ENCODE peak calls at places on chromosomes 5 and 9, in five cellular contexts. One of them, this sample, is unnamed.

GRCh38 chr9:135173066-135173465 is 85.6 kb downstream of the OLFM1 start:
- DNase-seq in uterus: no peak
- DNase-seq in IMR-90: no peak
- DNase-seq in thoracic aorta: no peak
- DNase-seq in kidney: no peak
- DNase-seq in this sample: no peak

GRCh38 chr5:133679534-133679933 is 67.2 kb upstream of the FSTL4 start:
- DNase-seq in IMR-90: no peak
- DNase-seq in uterus: no peak
- DNase-seq in thoracic aorta: no peak
- DNase-seq in kidney: no peak
- DNase-seq in this sample: no peak

GRCh38 chr9:112380771-112381181 is 868 bp downstream of the HSDL2 start:
- DNase-seq in thoracic aorta: no peak
- DNase-seq in IMR-90: peak
- DNase-seq in uterus: no peak
- DNase-seq in kidney: no peak
- DNase-seq in this sample: no peak

GRCh38 chr5:59813761-59814562 is 79.6 kb downstream of the PDE4D start:
- DNase-seq in kidney: no peak
- DNase-seq in IMR-90: peak
- DNase-seq in thoracic aorta: no peak
- DNase-seq in uterus: no peak
- DNase-seq in this sample: no peak

GRCh38 chr5:153654444-153654843 is 164.0 kb downstream of the GRIA1 start:
- DNase-seq in kidney: no peak
- DNase-seq in IMR-90: peak
- DNase-seq in thoracic aorta: no peak
- DNase-seq in uterus: no peak
- DNase-seq in this sample: no peak

GRCh38 chr5:135033026-135033861 is 784 bp downstream of the PITX1 start:
- DNase-seq in IMR-90: peak
- DNase-seq in thoracic aorta: no peak
- DNase-seq in uterus: no peak
- DNase-seq in kidney: peak
- DNase-seq in this sample: no peak

GRCh38 chr5:96258692-96259091 is 174.4 kb downstream of the PCSK1 start:
- DNase-seq in IMR-90: no peak
- DNase-seq in uterus: no peak
- DNase-seq in kidney: no peak
- DNase-seq in thoracic aorta: no peak
- DNase-seq in this sample: no peak

GRCh38 chr5:56003633-56004032 is 8.9 kb upstream of the IL6ST start:
- DNase-seq in IMR-90: peak
- DNase-seq in thoracic aorta: no peak
- DNase-seq in uterus: no peak
- DNase-seq in kidney: no peak
- DNase-seq in this sample: no peak

GRCh38 chr5:76332102-76332501 is 71.0 kb upstream of the IQGAP2 start:
- DNase-seq in IMR-90: no peak
- DNase-seq in uterus: no peak
- DNase-seq in thoracic aorta: no peak
- DNase-seq in kidney: no peak
- DNase-seq in this sample: no peak

GRCh38 chr5:127229185-127229889 is 61.3 kb upstream of the MEGF10 start:
- DNase-seq in IMR-90: peak
- DNase-seq in thoracic aorta: peak
- DNase-seq in kidney: peak
- DNase-seq in uterus: peak
- DNase-seq in this sample: peak

GRCh38 chr5:132639706-132640130 is 18.3 kb upstream of the IL13 start:
- DNase-seq in thoracic aorta: no peak
- DNase-seq in uterus: no peak
- DNase-seq in kidney: no peak
- DNase-seq in IMR-90: no peak
- DNase-seq in this sample: no peak

GRCh38 chr9:72978724-72979123 is 25.9 kb upstream of the ALDH1A1 start:
- DNase-seq in uterus: no peak
- DNase-seq in IMR-90: no peak
- DNase-seq in kidney: no peak
- DNase-seq in thoracic aorta: no peak
- DNase-seq in this sample: no peak

GRCh38 chr9:23621166-23621565 is 204.9 kb downstream of the ELAVL2 start:
- DNase-seq in IMR-90: no peak
- DNase-seq in thoracic aorta: no peak
- DNase-seq in uterus: no peak
- DNase-seq in kidney: no peak
- DNase-seq in this sample: no peak

GRCh38 chr5:56670916-56671315 is 144.4 kb upstream of the MAP3K1 start:
- DNase-seq in IMR-90: peak
- DNase-seq in uterus: no peak
- DNase-seq in thoracic aorta: no peak
- DNase-seq in kidney: no peak
- DNase-seq in this sample: no peak

GRCh38 chr5:43037929-43038510 is 2.1 kb downstream of the ANXA2R start:
- DNase-seq in IMR-90: peak
- DNase-seq in thoracic aorta: no peak
- DNase-seq in kidney: no peak
- DNase-seq in uterus: no peak
- DNase-seq in this sample: no peak

GRCh38 chr5:135996611-135997010 is 32.2 kb upstream of the TGFBI start:
- DNase-seq in uterus: no peak
- DNase-seq in kidney: no peak
- DNase-seq in IMR-90: peak
- DNase-seq in thoracic aorta: no peak
- DNase-seq in this sample: no peak

GRCh38 chr9:131562032-131562959 is 17.0 kb downstream of the PRRT1B start:
- DNase-seq in uterus: no peak
- DNase-seq in kidney: no peak
- DNase-seq in IMR-90: peak
- DNase-seq in thoracic aorta: no peak
- DNase-seq in this sample: no peak

GRCh38 chr9:110197330-110198187 is 10.4 kb downstream of the C9orf152 start:
- DNase-seq in IMR-90: no peak
- DNase-seq in uterus: no peak
- DNase-seq in kidney: no peak
- DNase-seq in thoracic aorta: no peak
- DNase-seq in this sample: no peak

GRCh38 chr5:55530669-55531068 is 4.1 kb downstream of the PLPP1 start:
- DNase-seq in IMR-90: no peak
- DNase-seq in uterus: no peak
- DNase-seq in thoracic aorta: no peak
- DNase-seq in kidney: peak
- DNase-seq in this sample: no peak

GRCh38 chr5:31291323-31291854 is 97.9 kb downstream of the CDH6 start:
- DNase-seq in uterus: no peak
- DNase-seq in IMR-90: no peak
- DNase-seq in thoracic aorta: no peak
- DNase-seq in kidney: no peak
- DNase-seq in this sample: no peak

GRCh38 chr9:2676466-2676865 is 40.8 kb upstream of the KCNV2 start:
- DNase-seq in thoracic aorta: no peak
- DNase-seq in IMR-90: no peak
- DNase-seq in kidney: no peak
- DNase-seq in uterus: no peak
- DNase-seq in this sample: no peak

GRCh38 chr5:171307843-171308452 is 1.1 kb upstream of the TLX3 start:
- DNase-seq in thoracic aorta: no peak
- DNase-seq in kidney: peak
- DNase-seq in uterus: no peak
- DNase-seq in IMR-90: no peak
- DNase-seq in this sample: peak

GRCh38 chr9:128114326-128115186 is 13.0 kb downstream of the PTGES2 start:
- DNase-seq in uterus: peak
- DNase-seq in kidney: peak
- DNase-seq in IMR-90: no peak
- DNase-seq in thoracic aorta: no peak
- DNase-seq in this sample: no peak

GRCh38 chr5:138874241-138874640 is 894 bp downstream of the LRRTM2 start:
- DNase-seq in kidney: no peak
- DNase-seq in IMR-90: peak
- DNase-seq in thoracic aorta: no peak
- DNase-seq in uterus: no peak
- DNase-seq in this sample: no peak

GRCh38 chr9:37239921-37240320 is 119.5 kb downstream of the ZCCHC7 start:
- DNase-seq in uterus: no peak
- DNase-seq in IMR-90: no peak
- DNase-seq in thoracic aorta: no peak
- DNase-seq in kidney: no peak
- DNase-seq in this sample: no peak

GRCh38 chr9:83154821-83155220 is 91.9 kb upstream of the RASEF start:
- DNase-seq in IMR-90: no peak
- DNase-seq in kidney: no peak
- DNase-seq in uterus: no peak
- DNase-seq in thoracic aorta: no peak
- DNase-seq in this sample: no peak

GRCh38 chr5:64505769-64506566 is at the start of gene RGS7BP:
- DNase-seq in IMR-90: peak
- DNase-seq in kidney: peak
- DNase-seq in uterus: peak
- DNase-seq in thoracic aorta: no peak
- DNase-seq in this sample: no peak

GRCh38 chr9:136760424-136760823 is 2.4 kb upstream of the LCN8 start:
- DNase-seq in uterus: no peak
- DNase-seq in thoracic aorta: no peak
- DNase-seq in kidney: peak
- DNase-seq in IMR-90: no peak
- DNase-seq in this sample: no peak
- H3K4me3 ChIP-seq in uterus: no peak
- H3K4me3 ChIP-seq in thoracic aorta: no peak
- H3K4me3 ChIP-seq in kidney: no peak
- H3K4me3 ChIP-seq in IMR-90: no peak
- H3K4me3 ChIP-seq in this sample: no peak

DNA sequence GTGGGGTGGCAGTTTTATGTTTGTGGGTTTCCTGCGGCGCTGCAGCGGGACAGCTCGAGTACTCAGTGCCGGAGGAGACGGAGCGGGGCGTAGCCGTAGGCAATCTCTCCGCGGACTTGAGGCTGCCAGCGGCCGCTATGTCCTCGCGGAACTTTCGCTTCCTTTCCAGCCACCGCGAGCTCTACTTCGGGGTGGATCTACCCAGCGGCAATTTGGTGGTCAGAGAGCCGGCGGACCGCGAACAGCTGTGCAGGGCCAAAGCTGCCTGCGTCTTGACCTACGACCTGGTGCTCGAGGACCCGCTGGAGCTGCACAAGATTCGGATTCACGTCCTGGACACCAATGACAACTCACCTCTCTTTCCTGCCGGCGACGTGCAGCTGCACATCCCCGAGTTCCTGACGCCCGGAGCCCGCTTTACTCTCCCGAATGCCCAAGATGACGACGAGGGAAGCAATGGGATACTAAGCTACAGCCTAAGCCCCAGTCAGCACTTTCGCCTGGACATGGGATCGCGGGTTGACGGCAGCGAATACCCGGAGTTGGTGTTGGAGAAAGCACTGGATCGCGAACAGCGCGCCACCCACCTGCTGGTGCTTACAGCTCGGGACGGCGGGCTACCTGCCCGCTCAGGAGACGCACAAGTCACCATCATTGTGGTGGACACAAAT is 939 bp downstream of the PCDHAC1 start:
- DNase-seq in thoracic aorta: no peak
- DNase-seq in kidney: peak
- DNase-seq in IMR-90: no peak
- DNase-seq in uterus: no peak
- DNase-seq in this sample: no peak
- H3K4me3 ChIP-seq in thoracic aorta: peak
- H3K4me3 ChIP-seq in kidney: peak
- H3K4me3 ChIP-seq in IMR-90: peak
- H3K4me3 ChIP-seq in uterus: peak
- H3K4me3 ChIP-seq in this sample: peak

GRCh38 chr5:162685302-162685701 is 617.7 kb downstream of the GABRG2 start:
- DNase-seq in kidney: peak
- DNase-seq in thoracic aorta: no peak
- DNase-seq in uterus: no peak
- DNase-seq in IMR-90: no peak
- DNase-seq in this sample: no peak

GRCh38 chr5:162684145-162684544 is 616.6 kb downstream of the GABRG2 start:
- DNase-seq in uterus: no peak
- DNase-seq in thoracic aorta: no peak
- DNase-seq in kidney: no peak
- DNase-seq in IMR-90: no peak
- DNase-seq in this sample: no peak

DNA sequence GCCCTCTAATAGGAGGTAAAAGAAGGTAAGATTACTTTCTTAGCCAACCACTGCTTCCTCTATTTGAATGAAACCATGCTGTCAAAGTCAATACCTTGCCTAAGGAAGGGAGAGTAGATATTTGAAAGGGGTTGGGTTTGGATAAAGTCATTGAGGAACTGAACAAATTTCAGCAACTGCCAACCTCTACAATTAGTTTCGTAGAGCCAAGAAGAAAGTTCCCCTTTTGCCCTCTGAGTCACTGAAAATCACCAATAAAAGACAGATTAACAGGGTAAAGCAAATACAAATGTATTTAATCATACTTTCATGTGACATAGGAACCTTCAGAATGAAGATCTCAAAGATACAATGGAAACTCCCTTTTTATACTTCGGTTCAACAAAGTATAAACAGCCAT is 615.7 kb downstream of the GABRG2 start:
- DNase-seq in thoracic aorta: no peak
- DNase-seq in kidney: no peak
- DNase-seq in uterus: no peak
- DNase-seq in IMR-90: no peak
- DNase-seq in this sample: no peak
- H3K4me3 ChIP-seq in thoracic aorta: no peak
- H3K4me3 ChIP-seq in kidney: no peak
- H3K4me3 ChIP-seq in uterus: no peak
- H3K4me3 ChIP-seq in IMR-90: no peak
- H3K4me3 ChIP-seq in this sample: no peak

DNA sequence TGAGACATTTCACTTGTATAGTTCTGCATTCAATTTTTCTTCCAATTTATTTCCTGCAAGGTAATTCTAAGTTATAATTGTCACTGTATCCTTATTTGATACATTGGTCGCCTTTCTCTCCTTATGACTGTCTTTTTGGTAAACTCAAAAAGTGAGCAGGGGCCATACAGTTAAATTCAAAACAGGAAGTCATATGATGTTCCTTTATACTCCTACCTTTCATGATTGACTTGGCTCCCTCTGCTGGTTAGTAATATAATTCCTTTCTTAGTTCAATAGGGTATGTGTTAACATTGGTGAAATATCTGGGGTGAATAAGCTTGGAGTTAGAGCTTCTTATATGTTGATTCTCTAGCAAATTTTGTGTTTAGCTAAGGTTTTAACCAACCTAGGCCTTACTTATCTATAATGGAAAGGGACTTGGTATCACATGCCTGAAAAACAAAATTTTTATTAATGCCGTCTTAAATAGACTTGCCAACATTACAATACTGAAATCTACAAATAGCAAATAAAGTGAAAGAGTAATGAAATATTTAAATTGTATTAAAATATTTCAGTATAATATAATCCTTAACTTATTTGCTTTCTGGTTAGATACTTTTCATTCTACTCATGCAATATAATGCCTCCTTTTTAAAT is 6.0 kb upstream of the NIPBL start:
- DNase-seq in IMR-90: peak
- DNase-seq in thoracic aorta: no peak
- DNase-seq in kidney: no peak
- DNase-seq in uterus: no peak
- DNase-seq in this sample: no peak
- H3K4me3 ChIP-seq in IMR-90: no peak
- H3K4me3 ChIP-seq in thoracic aorta: no peak
- H3K4me3 ChIP-seq in kidney: no peak
- H3K4me3 ChIP-seq in uterus: no peak
- H3K4me3 ChIP-seq in this sample: no peak

GRCh38 chr9:114134827-114135396 is 20.4 kb upstream of the COL27A1 start:
- DNase-seq in kidney: peak
- DNase-seq in uterus: no peak
- DNase-seq in thoracic aorta: no peak
- DNase-seq in IMR-90: no peak
- DNase-seq in this sample: no peak
- H3K4me3 ChIP-seq in kidney: no peak
- H3K4me3 ChIP-seq in uterus: no peak
- H3K4me3 ChIP-seq in thoracic aorta: no peak
- H3K4me3 ChIP-seq in IMR-90: no peak
- H3K4me3 ChIP-seq in this sample: no peak

This sample was measured in lower leg skin.